ENCODE peak calls at places on chromosomes 3 and 15, in six cellular contexts. L, E, G, N, X and B are unnamed samples. For H3F3A, the result is how much of the 10 kb centered on the place peaks cover.

GRCh38 chr15:59401810-59402569 is 29.3 kb upstream of the MYO1E start:
- DNase-seq in L (no peak), E (peak), G (no peak), N (no peak), X (no peak), B (no peak)

GRCh38 chr15:36777941-36778340 is 198.5 kb downstream of the CDIN1 start:
- DNase-seq in L (no peak), E (no peak), G (no peak), N (no peak), X (no peak), B (peak)

GRCh38 chr3:123294296-123294938 is 92.7 kb downstream of the SEC22A start:
- DNase-seq in L (no peak), E (no peak), G (no peak), N (no peak), X (no peak), B (no peak)

GRCh38 chr3:57011022-57011421 is 49.4 kb upstream of the SPATA12 start:
- DNase-seq in L (no peak), E (no peak), G (no peak), N (no peak), X (no peak), B (no peak)

GRCh38 chr3:35645189-35645588 is 5.9 kb downstream of the ARPP21 start:
- DNase-seq in L (no peak), E (no peak), G (no peak), N (no peak), X (no peak), B (no peak)

GRCh38 chr15:101492752-101493692 is 3.5 kb upstream of the PCSK6 start:
- DNase-seq in L (no peak), E (no peak), G (no peak), N (no peak), X (no peak), B (no peak)

GRCh38 chr3:196646736-196647216 is 7.3 kb downstream of the NRROS start:
- DNase-seq in L (no peak), E (no peak), G (no peak), N (no peak), X (no peak), B (no peak)

GRCh38 chr15:56725386-56725785 is 7.9 kb downstream of the ZNF280D start:
- DNase-seq in L (no peak), E (no peak), G (no peak), N (no peak), X (no peak), B (no peak)

GRCh38 chr3:67349551-67350174 is 304.7 kb downstream of the SUCLG2 start:
- DNase-seq in L (no peak), E (no peak), G (peak), N (no peak), X (no peak), B (peak)

GRCh38 chr15:78991476-78991875 is 46.6 kb upstream of the CTSH start:
- DNase-seq in L (no peak), E (no peak), G (no peak), N (no peak), X (no peak), B (no peak)

GRCh38 chr3:10198761-10199688 is 34.3 kb downstream of the IRAK2 start:
- DNase-seq in L (peak), E (no peak), G (peak), N (no peak), X (no peak), B (peak)

GRCh38 chr3:78204977-78205376 is 1165.1 kb downstream of the ROBO2 start:
- DNase-seq in L (no peak), E (peak), G (peak), N (no peak), X (peak), B (peak)

GRCh38 chr3:185824051-185824466 is 783 bp downstream of the IGF2BP2 start:
- DNase-seq in L (peak), E (peak), G (no peak), N (peak), X (peak), B (peak)

GRCh38 chr3:148816971-148817519 is 10.6 kb upstream of the CPB1 start:
- DNase-seq in L (no peak), E (no peak), G (no peak), N (no peak), X (no peak), B (no peak)

GRCh38 chr3:154758109-154758868 is 321.8 kb upstream of the MME start:
- DNase-seq in L (peak), E (peak), G (peak), N (peak), X (no peak), B (peak)

GRCh38 chr3:182182531-182182968 is 470.8 kb downstream of the SOX2 start:
- DNase-seq in L (no peak), E (no peak), G (peak), N (no peak), X (no peak), B (no peak)

GRCh38 chr3:141148770-141149169 is 82.9 kb upstream of the PXYLP1 start:
- DNase-seq in L (no peak), E (no peak), G (no peak), N (no peak), X (no peak), B (no peak)

GRCh38 chr3:57557088-57557537 is 1.0 kb downstream of the PDE12 start:
- DNase-seq in L (peak), E (peak), G (peak), N (peak), X (peak), B (peak)

GRCh38 chr3:33915796-33916589 is 117.6 kb downstream of the PDCD6IP start:
- DNase-seq in L (no peak), E (peak), G (peak), N (peak), X (peak), B (peak)

GRCh38 chr3:137103739-137104138 is 146.0 kb downstream of the IL20RB start:
- DNase-seq in L (no peak), E (no peak), G (no peak), N (no peak), X (no peak), B (no peak)

GRCh38 chr3:13461169-13462124 is 18.7 kb upstream of the HDAC11 start:
- DNase-seq in L (peak), E (peak), G (peak), N (peak), X (peak), B (peak)

GRCh38 chr15:78619022-78619950 is 1.5 kb downstream of the CHRNA3 start:
- DNase-seq in L (no peak), E (peak), G (no peak), N (peak), X (peak), B (no peak)

GRCh38 chr3:156174229-156174847 is 54.0 kb downstream of the KCNAB1 start:
- DNase-seq in L (peak), E (peak), G (peak), N (peak), X (peak), B (peak)

GRCh38 chr15:44541282-44541958 is 4.5 kb downstream of the EIF3J start:
- DNase-seq in L (no peak), E (no peak), G (peak), N (no peak), X (no peak), B (peak)

GRCh38 chr3:178444416-178444815 is 91.8 kb upstream of the KCNMB2 start:
- DNase-seq in L (no peak), E (no peak), G (no peak), N (no peak), X (no peak), B (no peak)

GRCh38 chr3:61894988-61895935 is 333.9 kb downstream of the PTPRG start:
- DNase-seq in L (peak), E (peak), G (peak), N (peak), X (no peak), B (peak)

GRCh38 chr3:59049671-59050331 is at the start of gene CFAP20DC:
- DNase-seq in L (peak), E (peak), G (peak), N (peak), X (peak), B (peak)

GRCh38 chr15:47331796-47332480 is 385.4 kb upstream of the SEMA6D start:
- DNase-seq in L (no peak), E (no peak), G (peak), N (no peak), X (no peak), B (peak)

DNA sequence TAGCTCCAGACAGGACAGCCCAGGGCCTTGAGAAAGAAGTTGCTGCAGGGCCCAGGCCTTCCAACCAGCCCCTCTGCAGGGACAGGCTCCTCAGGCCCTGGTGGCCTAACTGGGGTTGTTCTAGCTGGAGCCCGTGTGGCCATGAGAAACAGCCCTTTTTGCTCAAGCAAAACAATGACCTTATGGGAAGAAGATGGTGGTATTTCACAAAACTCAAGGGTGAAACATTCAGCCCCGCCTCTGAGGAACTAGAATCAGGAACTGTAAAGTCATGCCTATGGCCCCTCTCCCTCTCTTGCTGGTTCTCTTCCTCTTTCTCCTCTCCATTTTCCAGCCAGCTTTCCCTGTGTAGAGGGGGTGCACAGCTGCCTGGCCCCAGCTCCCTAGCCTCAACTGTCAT is 273.3 kb downstream of the RPLP1 start:
- DNase-seq in L (no peak), E (no peak), G (no peak), N (no peak), X (no peak), B (no peak)
- TF ChIP-seq EZH2phosphoT487 in L (no peak), E (no peak), G (no peak), N (no peak), X (no peak), B (no peak)

DNA sequence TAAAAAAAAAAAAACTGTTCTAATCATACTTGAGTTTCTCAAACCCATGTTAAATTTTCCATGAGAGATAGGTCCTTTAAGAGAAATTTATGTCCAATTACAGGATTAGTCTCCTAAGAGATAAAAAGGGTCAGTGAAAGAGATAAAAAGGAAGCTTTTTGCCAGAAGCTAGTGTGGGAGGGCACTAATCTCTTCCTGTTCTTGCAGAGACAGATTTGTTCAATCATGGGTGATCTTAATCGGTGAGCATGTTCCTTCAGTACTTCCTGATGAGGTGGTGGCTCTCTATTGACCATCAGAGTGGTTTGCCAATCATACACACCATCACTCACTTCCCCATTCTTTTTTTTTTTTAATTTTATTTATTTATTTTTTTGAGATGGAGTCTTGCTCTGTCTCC is 16.9 kb upstream of the LPP start:
- DNase-seq in L (no peak), E (no peak), G (no peak), N (no peak), X (no peak), B (no peak)
- H3F3A ChIP-seq in L (under half), E (under half), G (under half), N (under half), X (under half), B (under half)

DNA sequence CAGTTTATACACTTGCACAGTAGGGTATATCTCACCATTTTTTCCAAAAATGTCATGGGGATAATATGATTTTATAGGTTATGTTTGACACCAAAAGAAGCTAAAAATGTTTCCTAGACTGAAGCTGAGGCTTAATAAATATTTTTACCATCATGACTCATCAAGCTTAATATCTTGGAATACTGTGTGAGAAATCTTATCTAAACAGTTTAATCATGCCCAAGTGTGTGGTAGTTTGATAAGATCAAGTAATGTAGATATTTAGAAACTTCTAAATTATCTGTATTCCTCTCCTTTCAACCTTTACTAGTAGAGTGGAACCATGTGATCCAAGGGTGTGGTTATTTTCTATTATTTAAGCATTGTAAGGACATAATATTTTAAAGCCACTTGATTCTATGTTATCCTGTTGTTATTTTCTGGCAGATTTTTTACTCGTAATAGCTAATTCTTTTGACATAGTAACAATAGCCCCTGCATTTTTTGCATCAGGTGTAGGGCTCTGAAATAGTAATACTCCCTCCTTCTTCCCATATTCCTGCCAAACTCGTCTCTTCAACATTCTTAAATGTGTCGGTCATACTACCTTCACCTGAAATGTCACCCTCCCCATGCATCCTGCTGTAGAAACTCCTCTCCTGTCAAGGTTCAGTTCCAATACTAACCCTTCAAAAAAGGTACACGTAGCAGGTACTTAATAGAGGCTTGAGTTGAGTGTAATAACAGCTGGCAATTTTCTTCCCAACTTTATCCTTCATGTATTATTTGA is 729.6 kb downstream of the NLGN1 start:
- DNase-seq in L (no peak), E (no peak), G (peak), N (no peak), X (no peak), B (peak)
- TF ChIP-seq EZH2phosphoT487 in L (no peak), E (no peak), G (no peak), N (no peak), X (no peak), B (no peak)

GRCh38 chr3:187927565-187927964 is 182.3 kb upstream of the BCL6 start:
- DNase-seq in L (no peak), E (no peak), G (no peak), N (no peak), X (no peak), B (no peak)

GRCh38 chr3:187929115-187929828 is 184.0 kb upstream of the BCL6 start:
- DNase-seq in L (no peak), E (no peak), G (no peak), N (no peak), X (no peak), B (no peak)

GRCh38 chr3:187931111-187931510 is 185.8 kb upstream of the BCL6 start:
- DNase-seq in L (no peak), E (no peak), G (no peak), N (no peak), X (no peak), B (no peak)

GRCh38 chr3:187931770-187932278 is 186.6 kb upstream of the BCL6 start:
- DNase-seq in L (no peak), E (no peak), G (no peak), N (no peak), X (no peak), B (no peak)

GRCh38 chr3:187930021-187930420 is 184.8 kb upstream of the BCL6 start:
- DNase-seq in L (no peak), E (no peak), G (no peak), N (no peak), X (no peak), B (no peak)
- H3F3A ChIP-seq in L (under half), E (under half), G (under half), N (under half), X (under half), B (under half)

GRCh38 chr3:184275961-184276910 is at the start of gene ECE2:
- DNase-seq in L (no peak), E (no peak), G (no peak), N (peak), X (no peak), B (peak)

GRCh38 chr3:184272269-184272668 is 3.6 kb upstream of the ECE2 start:
- DNase-seq in L (no peak), E (no peak), G (no peak), N (no peak), X (no peak), B (no peak)

GRCh38 chr3:184277366-184277765 is 1.5 kb downstream of the ECE2 start:
- DNase-seq in L (no peak), E (no peak), G (no peak), N (no peak), X (no peak), B (no peak)

GRCh38 chr3:184275302-184275701 is 520 bp upstream of the ECE2 start:
- DNase-seq in L (no peak), E (no peak), G (no peak), N (no peak), X (no peak), B (no peak)
- TF ChIP-seq EZH2phosphoT487 in L (no peak), E (no peak), G (no peak), N (no peak), X (no peak), B (no peak)